ENCODE peak calls at places on chromosomes 5 and 9, in five cellular contexts. V, C, T, R and I are unnamed samples.

GRCh38 chr5:171857537-171857936 is 71.9 kb downstream of the SMIM23 start:
- DNase-seq in V (no peak), C (no peak), T (no peak), R (peak), I (no peak)

GRCh38 chr5:143837306-143837848 is 25.4 kb downstream of the HMHB1 start:
- DNase-seq in V (no peak), C (no peak), T (no peak), R (no peak), I (no peak)

GRCh38 chr9:84600739-84601138 is 68.8 kb upstream of the NTRK2 start:
- DNase-seq in V (peak), C (no peak), T (no peak), R (no peak), I (no peak)

GRCh38 chr9:130443456-130443801 is 1.3 kb upstream of the ASS1 start:
- DNase-seq in V (no peak), C (no peak), T (no peak), R (no peak), I (no peak)

GRCh38 chr5:144142030-144142825 is 28.2 kb downstream of the YIPF5 start:
- DNase-seq in V (no peak), C (peak), T (no peak), R (peak), I (no peak)

GRCh38 chr5:173229966-173230740 is 4.9 kb downstream of the NKX2-5 start:
- DNase-seq in V (no peak), C (no peak), T (no peak), R (peak), I (no peak)

GRCh38 chr9:99563364-99563763 is 258.3 kb upstream of the NR4A3 start:
- DNase-seq in V (no peak), C (no peak), T (no peak), R (peak), I (no peak)

GRCh38 chr5:180047667-180048066 is 23.9 kb downstream of the RNF130 start:
- DNase-seq in V (peak), C (peak), T (no peak), R (no peak), I (peak)

GRCh38 chr5:124789104-124789605 is 42.7 kb upstream of the ZNF608 start:
- DNase-seq in V (no peak), C (no peak), T (no peak), R (no peak), I (no peak)

GRCh38 chr5:115313632-115314031 is 17.2 kb upstream of the CCDC112 start:
- DNase-seq in V (no peak), C (no peak), T (no peak), R (no peak), I (no peak)

GRCh38 chr9:2465921-2466460 is 155.6 kb upstream of the VLDLR start:
- DNase-seq in V (no peak), C (no peak), T (no peak), R (peak), I (no peak)

GRCh38 chr9:114224247-114224610 is 68.9 kb downstream of the COL27A1 start:
- DNase-seq in V (no peak), C (peak), T (no peak), R (peak), I (no peak)

GRCh38 chr5:75054110-75054930 is 2.0 kb upstream of the GCNT4 start:
- DNase-seq in V (peak), C (no peak), T (no peak), R (peak), I (peak)

GRCh38 chr9:105690742-105691141 is 3.6 kb upstream of the TMEM38B start:
- DNase-seq in V (no peak), C (peak), T (no peak), R (peak), I (no peak)

GRCh38 chr5:77662615-77663014 is 24.1 kb upstream of the OTP start:
- DNase-seq in V (no peak), C (no peak), T (no peak), R (no peak), I (no peak)

GRCh38 chr9:121887553-121888437 is 205.3 kb downstream of the TTLL11 start:
- DNase-seq in V (no peak), C (no peak), T (no peak), R (no peak), I (no peak)

GRCh38 chr9:127983847-127984289 is 3.1 kb upstream of the EEIG1 start:
- DNase-seq in V (no peak), C (no peak), T (no peak), R (no peak), I (no peak)

GRCh38 chr9:88235615-88236014 is 97.3 kb upstream of the SPATA31C2 start:
- DNase-seq in V (no peak), C (no peak), T (no peak), R (no peak), I (no peak)

GRCh38 chr5:36369092-36369737 is 67.5 kb upstream of the RANBP3L start:
- DNase-seq in V (no peak), C (no peak), T (no peak), R (no peak), I (no peak)

GRCh38 chr5:134114886-134115805 is 665 bp downstream of the TCF7 start:
- DNase-seq in V (peak), C (no peak), T (no peak), R (peak), I (peak)

GRCh38 chr9:33506626-33507370 is 17.3 kb upstream of the ANKRD18B start:
- DNase-seq in V (no peak), C (peak), T (no peak), R (no peak), I (no peak)

GRCh38 chr5:68983959-68984358 is 109.9 kb upstream of the SLC30A5 start:
- DNase-seq in V (no peak), C (no peak), T (no peak), R (no peak), I (no peak)

GRCh38 chr5:1832511-1833250 is 31.5 kb downstream of the NDUFS6 start:
- DNase-seq in V (no peak), C (no peak), T (peak), R (no peak), I (no peak)

GRCh38 chr5:143636951-143637528 is 174.9 kb upstream of the HMHB1 start:
- DNase-seq in V (no peak), C (no peak), T (no peak), R (no peak), I (no peak)

GRCh38 chr5:56273376-56274005 is 40.4 kb upstream of the ANKRD55 start:
- DNase-seq in V (no peak), C (peak), T (no peak), R (no peak), I (no peak)

GRCh38 chr5:56272765-56273164 is 39.6 kb upstream of the ANKRD55 start:
- DNase-seq in V (no peak), C (no peak), T (no peak), R (no peak), I (no peak)

GRCh38 chr5:56269216-56269927 is 36.2 kb upstream of the ANKRD55 start:
- DNase-seq in V (peak), C (peak), T (no peak), R (peak), I (no peak)

GRCh38 chr5:56270058-56270457 is 36.9 kb upstream of the ANKRD55 start:
- DNase-seq in V (no peak), C (peak), T (no peak), R (no peak), I (no peak)

DNA sequence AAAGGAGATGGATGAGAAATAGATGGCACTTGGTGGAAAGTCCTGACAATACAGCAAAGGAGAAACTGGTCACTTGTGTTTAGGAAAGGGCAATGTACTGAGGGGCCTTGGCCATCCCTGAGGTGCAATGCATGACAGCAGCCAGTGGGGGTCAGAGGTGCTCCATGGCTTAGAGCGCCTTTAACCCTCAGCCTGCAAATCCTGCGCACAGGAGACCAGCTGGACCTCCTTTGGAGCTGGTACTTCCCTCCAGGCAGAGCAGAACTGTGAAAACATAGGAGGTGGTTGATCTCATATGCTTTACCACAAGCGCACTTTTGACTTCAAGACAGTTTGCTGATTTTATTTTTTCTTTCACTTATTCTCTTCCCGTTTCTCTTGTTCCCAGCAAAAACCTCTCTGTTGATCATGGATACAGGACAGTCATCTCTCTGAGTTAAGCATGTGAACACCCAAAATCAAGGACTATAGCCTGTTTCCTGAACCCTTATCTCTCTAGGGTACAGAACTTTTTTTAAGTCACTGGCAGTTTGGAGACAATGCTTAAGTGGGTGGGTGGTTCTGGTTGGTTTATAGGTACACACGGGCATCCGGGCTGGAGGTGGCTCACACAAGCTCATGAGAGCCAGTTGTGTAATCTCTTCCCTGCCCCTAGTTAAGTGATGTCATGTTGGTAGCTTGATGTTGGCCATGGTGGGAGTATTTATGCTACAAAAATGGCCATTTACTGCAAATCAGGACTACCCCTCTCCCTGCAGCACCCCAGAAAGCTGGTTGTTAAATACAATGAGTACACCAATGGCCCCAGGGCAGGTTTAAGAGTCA is 37.6 kb upstream of the ANKRD55 start:
- DNase-seq in V (peak), C (peak), T (peak), R (peak), I (peak)
- H3K4me3 ChIP-seq in V (no peak), C (no peak), T (no peak), R (no peak), I (no peak)

GRCh38 chr9:125550633-125551032 is 156.4 kb downstream of the MAPKAP1 start:
- DNase-seq in V (no peak), C (no peak), T (no peak), R (no peak), I (no peak)

GRCh38 chr9:125548141-125548540 is 158.9 kb downstream of the MAPKAP1 start:
- DNase-seq in V (no peak), C (no peak), T (no peak), R (no peak), I (no peak)

GRCh38 chr9:125550216-125550614 is 156.8 kb downstream of the MAPKAP1 start:
- DNase-seq in V (no peak), C (peak), T (no peak), R (no peak), I (no peak)

GRCh38 chr9:125551781-125552180 is 155.2 kb downstream of the MAPKAP1 start:
- DNase-seq in V (no peak), C (no peak), T (no peak), R (no peak), I (no peak)

DNA sequence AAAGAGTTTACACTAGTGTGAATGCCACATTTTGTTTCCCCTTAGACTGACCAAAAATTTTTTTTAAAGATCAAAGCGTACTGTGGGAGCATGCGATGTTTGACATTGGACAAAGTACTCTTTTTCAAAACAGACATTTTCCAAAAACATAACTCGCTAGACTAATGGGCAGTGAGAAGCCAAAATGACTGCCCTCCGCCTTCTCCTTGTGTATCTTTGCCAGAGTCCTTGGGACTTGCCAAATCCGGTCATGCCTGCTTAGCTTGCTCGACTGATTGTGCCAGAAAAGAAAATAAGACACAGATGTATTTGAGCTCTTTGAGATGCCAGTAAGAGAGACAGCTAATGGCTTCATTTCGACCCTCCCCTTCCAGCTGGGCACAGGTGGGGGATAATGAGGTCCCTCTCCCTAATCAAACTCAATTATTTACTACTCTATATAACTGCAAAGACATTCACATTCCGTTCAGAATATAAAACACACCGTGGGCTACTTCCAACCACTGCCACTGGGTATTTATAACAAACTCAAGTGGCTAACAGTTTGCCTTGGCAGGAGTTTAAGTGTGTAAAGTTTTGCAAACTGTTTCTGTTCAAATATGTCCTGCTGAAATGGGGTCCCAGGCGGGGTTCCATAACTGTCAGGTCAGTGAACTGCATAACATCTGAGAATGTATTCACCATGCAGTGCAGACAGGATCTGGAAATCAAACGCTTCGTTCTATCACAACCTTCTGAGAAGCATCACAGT is 157.4 kb downstream of the MAPKAP1 start:
- DNase-seq in V (peak), C (peak), T (peak), R (no peak), I (peak)
- TF ChIP-seq POLR2AphosphoS5 in V (no peak), C (no peak), T (no peak), R (no peak), I (peak)

GRCh38 chr5:10642367-10642766 is 78.5 kb downstream of the ANKRD33B start:
- DNase-seq in V (no peak), C (no peak), T (no peak), R (no peak), I (no peak)
- H3K4me3 ChIP-seq in V (no peak), C (no peak), T (no peak), R (no peak), I (no peak)

DNA sequence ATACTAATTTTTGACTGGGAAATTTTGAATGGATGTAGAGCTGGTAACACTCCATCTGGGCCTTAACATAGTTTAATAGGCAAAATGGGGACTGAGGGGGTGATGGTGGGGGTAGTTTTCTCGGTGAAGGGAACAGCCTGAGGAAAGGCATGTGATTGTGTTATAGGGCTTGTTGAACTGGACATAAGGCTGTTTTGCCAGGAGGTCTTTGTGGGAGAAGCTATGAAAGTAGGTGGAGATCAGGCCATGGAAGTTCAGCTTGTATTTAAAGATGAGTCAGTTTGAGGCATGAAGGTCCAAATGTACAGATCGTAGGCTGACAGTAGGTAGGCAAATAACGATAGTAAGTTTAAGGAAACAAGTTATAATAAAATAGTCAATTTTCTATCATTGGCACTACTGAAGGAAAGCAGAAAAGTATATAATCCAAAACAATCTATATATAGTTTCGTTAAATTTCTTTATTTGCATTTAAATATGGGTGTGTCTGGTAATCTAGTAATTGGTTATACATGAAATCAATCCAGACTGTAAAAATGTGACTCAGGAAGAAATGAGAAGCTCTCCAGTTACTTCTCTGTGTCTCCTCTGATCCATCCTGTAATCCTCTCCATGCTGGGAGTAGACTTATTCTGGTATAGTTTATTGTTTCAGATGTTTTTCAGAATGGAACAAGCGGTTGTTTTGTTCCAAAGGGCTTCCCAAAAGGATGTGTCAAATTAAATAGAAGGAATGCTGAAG is 2.8 kb downstream of the CSNK1G3 start:
- DNase-seq in V (no peak), C (no peak), T (no peak), R (no peak), I (no peak)
- TF ChIP-seq POLR2AphosphoS5 in V (no peak), C (no peak), T (no peak), R (no peak), I (no peak)

DNA sequence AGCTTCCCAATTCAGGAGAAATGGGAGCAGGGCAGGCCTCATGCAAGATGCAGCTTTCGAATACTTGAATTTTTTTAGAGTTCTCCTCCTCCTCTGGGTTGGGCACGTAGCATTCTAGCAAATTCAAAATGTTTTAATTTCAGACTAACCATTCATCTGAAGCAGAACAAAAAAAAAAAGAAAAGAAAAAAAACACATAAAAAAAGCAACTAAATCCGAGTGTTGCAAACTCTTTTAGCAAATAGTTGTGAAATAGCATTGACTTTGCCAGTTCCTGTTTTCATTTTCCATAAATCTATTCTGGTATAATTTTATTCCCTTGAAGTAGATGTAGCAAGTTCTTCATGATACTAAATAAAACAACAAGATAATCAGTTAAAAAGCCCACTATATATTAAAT is 359.0 kb upstream of the KLF4 start:
- DNase-seq in V (no peak), C (no peak), T (no peak), R (no peak), I (no peak)
- H3K4me3 ChIP-seq in V (no peak), C (no peak), T (no peak), R (no peak), I (no peak)

GRCh38 chr5:182126-182525 is 9.2 kb upstream of the LRRC14B start:
- DNase-seq in V (no peak), C (no peak), T (no peak), R (no peak), I (no peak)
- TF ChIP-seq POLR2AphosphoS5 in V (no peak), C (no peak), T (no peak), R (no peak), I (no peak)